ENCODE peak calls at places on chromosomes 4 and X, in four cellular contexts. One of them, this sample, is unnamed.

GRCh38 chrX:13493659-13494058 is 75.7 kb upstream of the EGFL6 start:
- DNase-seq in H1: no peak
- DNase-seq in HepG2: no peak
- DNase-seq in GM12878: no peak
- DNase-seq in this sample: no peak

GRCh38 chr4:56684320-56684719 is 3.2 kb upstream of the HOPX start:
- DNase-seq in H1: no peak
- DNase-seq in HepG2: no peak
- DNase-seq in GM12878: no peak
- DNase-seq in this sample: no peak

GRCh38 chr4:41935652-41936021 is 408 bp downstream of the TMEM33 start:
- DNase-seq in H1: no peak
- DNase-seq in HepG2: peak
- DNase-seq in GM12878: no peak
- DNase-seq in this sample: no peak

GRCh38 chr4:86302242-86302641 is 57.6 kb downstream of the MAPK10 start:
- DNase-seq in H1: no peak
- DNase-seq in HepG2: peak
- DNase-seq in GM12878: no peak
- DNase-seq in this sample: no peak

GRCh38 chrX:151754042-151754419 is 19.5 kb downstream of the CNGA2 start:
- DNase-seq in H1: no peak
- DNase-seq in HepG2: no peak
- DNase-seq in GM12878: no peak
- DNase-seq in this sample: no peak

GRCh38 chr4:40200881-40201797 is 4.3 kb downstream of the RHOH start:
- DNase-seq in H1: no peak
- DNase-seq in HepG2: no peak
- DNase-seq in GM12878: no peak
- DNase-seq in this sample: no peak

GRCh38 chr4:153645183-153645582 is 38.9 kb upstream of the TLR2 start:
- DNase-seq in H1: no peak
- DNase-seq in HepG2: no peak
- DNase-seq in GM12878: no peak
- DNase-seq in this sample: no peak

GRCh38 chr4:139523076-139523475 is 32.9 kb downstream of the SETD7 start:
- DNase-seq in H1: no peak
- DNase-seq in HepG2: no peak
- DNase-seq in GM12878: no peak
- DNase-seq in this sample: no peak

GRCh38 chr4:2913168-2913567 is 50.0 kb downstream of the NOP14 start:
- DNase-seq in H1: no peak
- DNase-seq in HepG2: no peak
- DNase-seq in GM12878: no peak
- DNase-seq in this sample: no peak

GRCh38 chrX:18010251-18010650 is 149.2 kb upstream of the RAI2 start:
- DNase-seq in H1: no peak
- DNase-seq in HepG2: no peak
- DNase-seq in GM12878: no peak
- DNase-seq in this sample: no peak

GRCh38 chr4:182878633-182879495 is 38.3 kb downstream of the DCTD start:
- DNase-seq in H1: no peak
- DNase-seq in HepG2: peak
- DNase-seq in GM12878: no peak
- DNase-seq in this sample: no peak

GRCh38 chr4:153122855-153123254 is 81.4 kb upstream of the TRIM2 start:
- DNase-seq in H1: no peak
- DNase-seq in HepG2: no peak
- DNase-seq in GM12878: no peak
- DNase-seq in this sample: no peak

GRCh38 chr4:87716350-87717041 is 66.4 kb downstream of the DMP1 start:
- DNase-seq in H1: no peak
- DNase-seq in HepG2: no peak
- DNase-seq in GM12878: no peak
- DNase-seq in this sample: no peak

GRCh38 chr4:155667538-155668511 is 1.2 kb downstream of the GUCY1A1 start:
- DNase-seq in H1: no peak
- DNase-seq in HepG2: no peak
- DNase-seq in GM12878: no peak
- DNase-seq in this sample: no peak

GRCh38 chr4:152660526-152660925 is 19.3 kb downstream of the TMEM154 start:
- DNase-seq in H1: no peak
- DNase-seq in HepG2: no peak
- DNase-seq in GM12878: no peak
- DNase-seq in this sample: no peak

GRCh38 chr4:41865306-41865980 is 69.8 kb upstream of the TMEM33 start:
- DNase-seq in H1: no peak
- DNase-seq in HepG2: no peak
- DNase-seq in GM12878: no peak
- DNase-seq in this sample: no peak

GRCh38 chr4:107512549-107512948 is 207.5 kb downstream of the PAPSS1 start:
- DNase-seq in H1: no peak
- DNase-seq in HepG2: no peak
- DNase-seq in GM12878: no peak
- DNase-seq in this sample: no peak

GRCh38 chrX:42466706-42467105 is 311.3 kb downstream of the PPP1R2C start:
- DNase-seq in H1: no peak
- DNase-seq in HepG2: no peak
- DNase-seq in GM12878: no peak
- DNase-seq in this sample: no peak

GRCh38 chrX:42459735-42460134 is 318.2 kb downstream of the PPP1R2C start:
- DNase-seq in H1: no peak
- DNase-seq in HepG2: peak
- DNase-seq in GM12878: no peak
- DNase-seq in this sample: no peak

GRCh38 chrX:42462917-42463316 is 315.0 kb downstream of the PPP1R2C start:
- DNase-seq in H1: no peak
- DNase-seq in HepG2: no peak
- DNase-seq in GM12878: no peak
- DNase-seq in this sample: no peak
- TF ChIP-seq ZNF274 in H1: no peak
- TF ChIP-seq ZNF274 in HepG2: no peak
- TF ChIP-seq ZNF274 in GM12878: no peak
- TF ChIP-seq ZNF274 in this sample: no peak

GRCh38 chrX:349702-350101 is 31.1 kb upstream of the GTPBP6 start:
- DNase-seq in H1: no peak
- DNase-seq in HepG2: no peak
- DNase-seq in GM12878: no peak
- DNase-seq in this sample: no peak
- TF ChIP-seq SUZ12 in H1: no peak
- TF ChIP-seq SUZ12 in HepG2: no peak
- TF ChIP-seq SUZ12 in GM12878: no peak
- TF ChIP-seq SUZ12 in this sample: no peak

DNA sequence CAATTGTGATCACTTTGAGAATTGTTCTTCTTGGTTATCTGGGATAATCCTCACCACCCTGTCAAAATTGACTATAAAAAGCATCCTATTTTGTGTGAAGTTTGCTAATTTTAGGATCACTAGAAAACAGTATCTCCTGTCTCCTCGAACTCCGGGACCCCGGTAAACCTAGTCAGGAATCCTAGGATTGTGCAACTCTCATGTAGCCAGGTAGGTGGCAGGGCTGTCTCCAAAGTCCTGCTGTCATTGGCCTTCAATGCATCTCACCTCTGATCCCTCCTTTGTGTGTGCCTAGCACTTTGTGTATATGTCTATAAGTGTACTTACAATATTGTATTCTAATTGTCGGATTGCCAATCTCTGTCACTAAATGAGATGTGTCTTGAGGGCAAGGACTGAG is 1564.8 kb downstream of the RPA4 start:
- DNase-seq in H1: no peak
- DNase-seq in HepG2: no peak
- DNase-seq in GM12878: no peak
- DNase-seq in this sample: no peak
- TF ChIP-seq ZNF274 in H1: no peak
- TF ChIP-seq ZNF274 in HepG2: no peak
- TF ChIP-seq ZNF274 in GM12878: no peak
- TF ChIP-seq ZNF274 in this sample: no peak

DNA sequence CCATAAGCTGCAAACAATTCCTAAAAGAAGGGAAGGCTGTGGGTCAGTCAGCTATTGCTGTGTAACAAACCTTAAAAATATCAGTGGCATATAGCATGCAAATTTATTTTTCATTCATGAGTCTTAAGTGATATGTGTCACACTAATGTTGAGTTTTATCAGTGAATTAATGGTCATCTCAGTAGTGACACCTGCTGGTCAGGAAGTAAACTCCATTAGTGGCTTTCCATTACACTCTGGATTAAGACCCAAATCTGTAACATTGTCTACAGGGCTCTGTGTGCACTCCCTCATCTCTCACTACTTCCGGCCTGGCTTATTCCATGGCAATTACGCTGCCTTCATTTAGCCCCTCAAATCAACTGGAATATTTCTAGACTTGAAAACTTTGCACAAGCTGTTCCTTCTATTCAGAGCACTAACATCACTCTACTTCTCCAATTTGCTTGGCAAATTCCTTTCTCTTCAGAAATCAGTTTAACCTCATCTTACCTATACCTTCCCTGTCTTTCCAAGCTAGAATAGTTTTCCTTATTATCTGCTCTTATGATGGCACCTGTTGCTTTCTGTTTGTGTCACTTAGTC is 217.3 kb upstream of the TAPT1 start:
- DNase-seq in H1: no peak
- DNase-seq in HepG2: peak
- DNase-seq in GM12878: no peak
- DNase-seq in this sample: peak
- TF ChIP-seq SUZ12 in H1: no peak
- TF ChIP-seq SUZ12 in HepG2: no peak
- TF ChIP-seq SUZ12 in GM12878: no peak
- TF ChIP-seq SUZ12 in this sample: no peak

GRCh38 chr4:89218587-89218986 is 89.0 kb downstream of the GPRIN3 start:
- DNase-seq in H1: no peak
- DNase-seq in HepG2: peak
- DNase-seq in GM12878: no peak
- DNase-seq in this sample: no peak

GRCh38 chr4:89226665-89227572 is 80.7 kb downstream of the GPRIN3 start:
- DNase-seq in H1: peak
- DNase-seq in HepG2: peak
- DNase-seq in GM12878: peak
- DNase-seq in this sample: peak

GRCh38 chr4:89217594-89217993 is 90.0 kb downstream of the GPRIN3 start:
- DNase-seq in H1: no peak
- DNase-seq in HepG2: no peak
- DNase-seq in GM12878: no peak
- DNase-seq in this sample: no peak

GRCh38 chr4:89221175-89221867 is 86.3 kb downstream of the GPRIN3 start:
- DNase-seq in H1: no peak
- DNase-seq in HepG2: no peak
- DNase-seq in GM12878: no peak
- DNase-seq in this sample: no peak

GRCh38 chr4:89222171-89222570 is 85.4 kb downstream of the GPRIN3 start:
- DNase-seq in H1: no peak
- DNase-seq in HepG2: no peak
- DNase-seq in GM12878: peak
- DNase-seq in this sample: no peak
- TF ChIP-seq ZNF274 in H1: no peak
- TF ChIP-seq ZNF274 in HepG2: no peak
- TF ChIP-seq ZNF274 in GM12878: no peak
- TF ChIP-seq ZNF274 in this sample: no peak

This sample was measured in NT2/D1.